ENCODE peak calls at places on chromosomes 12 and 14, in five cellular contexts. M is sigmoid colon, J is ovary, I is transverse colon, E is A549. B is an unnamed sample.

GRCh38 chr12:97781342-97781741 is 318.7 kb downstream of the RMST start:
- DNase-seq in M (no peak), J (no peak), I (no peak), E (no peak), B (no peak)

GRCh38 chr12:126487581-126487980 is 1422.3 kb downstream of the AACS start:
- DNase-seq in M (no peak), J (no peak), I (no peak), E (no peak), B (no peak)

GRCh38 chr12:49953961-49954835 is 3.7 kb downstream of the AQP2 start:
- DNase-seq in M (no peak), J (no peak), I (no peak), E (no peak), B (peak; percentile 72)

GRCh38 chr12:120887253-120888043 is 16.7 kb downstream of the SPPL3 start:
- DNase-seq in M (no peak), J (no peak), I (no peak), E (no peak), B (no peak)

GRCh38 chr12:96257550-96258392 is 63.6 kb downstream of the ELK3 start:
- DNase-seq in M (no peak), J (no peak), I (no peak), E (no peak), B (no peak)

GRCh38 chr14:103549361-103550311 is 12.8 kb downstream of the BAG5 start:
- DNase-seq in M (peak; percentile 89), J (peak; percentile 23), I (no peak), E (no peak), B (no peak)

GRCh38 chr12:7609480-7609879 is 56.2 kb downstream of the APOBEC1 start:
- DNase-seq in M (no peak), J (no peak), I (no peak), E (no peak), B (no peak)

GRCh38 chr12:49133014-49133413 is 1.8 kb upstream of the TUBA1B start:
- DNase-seq in M (no peak), J (no peak), I (no peak), E (no peak), B (no peak)

GRCh38 chr14:81275305-81275950 is 54.7 kb upstream of the GTF2A1 start:
- DNase-seq in M (no peak), J (no peak), I (no peak), E (no peak), B (no peak)

GRCh38 chr14:81275995-81276698 is 55.4 kb upstream of the GTF2A1 start:
- DNase-seq in M (no peak), J (no peak), I (no peak), E (no peak), B (no peak)

GRCh38 chr12:57611810-57612710 is 825 bp downstream of the ARHGEF25 start:
- DNase-seq in M (no peak), J (no peak), I (no peak), E (no peak), B (no peak)

GRCh38 chr12:78157199-78157598 is 326.5 kb downstream of the NAV3 start:
- DNase-seq in M (no peak), J (no peak), I (no peak), E (peak; percentile 11), B (no peak)

GRCh38 chr14:92568621-92569479 is 55.3 kb downstream of the RIN3 start:
- DNase-seq in M (peak; percentile 74), J (no peak), I (no peak), E (no peak), B (no peak)

GRCh38 chr14:88044782-88045446 is 40.0 kb downstream of the GPR65 start:
- DNase-seq in M (no peak), J (no peak), I (no peak), E (peak; percentile 54), B (no peak)

GRCh38 chr14:101821528-101821927 is 60.0 kb downstream of the PPP2R5C start:
- DNase-seq in M (no peak), J (no peak), I (no peak), E (no peak), B (no peak)

GRCh38 chr12:105272814-105273416 is 36.9 kb upstream of the APPL2 start:
- DNase-seq in M (no peak), J (no peak), I (no peak), E (no peak), B (no peak)

GRCh38 chr14:73662439-73663056 is 17.8 kb downstream of the DNAL1 start:
- DNase-seq in M (no peak), J (no peak), I (no peak), E (peak; percentile 90), B (no peak)

GRCh38 chr12:41103614-41104013 is 84.5 kb upstream of the PDZRN4 start:
- DNase-seq in M (no peak), J (no peak), I (no peak), E (no peak), B (no peak)
- TF ChIP-seq EP300 in M (no peak), J (no peak), I (no peak), E (no peak), B (no peak)

GRCh38 chr12:65937181-65937641 is 112.9 kb downstream of the HMGA2 start:
- DNase-seq in M (no peak), J (no peak), I (no peak), E (no peak), B (no peak)
- TF ChIP-seq EP300 in M (no peak), J (no peak), I (no peak), E (no peak), B (no peak)

DNA sequence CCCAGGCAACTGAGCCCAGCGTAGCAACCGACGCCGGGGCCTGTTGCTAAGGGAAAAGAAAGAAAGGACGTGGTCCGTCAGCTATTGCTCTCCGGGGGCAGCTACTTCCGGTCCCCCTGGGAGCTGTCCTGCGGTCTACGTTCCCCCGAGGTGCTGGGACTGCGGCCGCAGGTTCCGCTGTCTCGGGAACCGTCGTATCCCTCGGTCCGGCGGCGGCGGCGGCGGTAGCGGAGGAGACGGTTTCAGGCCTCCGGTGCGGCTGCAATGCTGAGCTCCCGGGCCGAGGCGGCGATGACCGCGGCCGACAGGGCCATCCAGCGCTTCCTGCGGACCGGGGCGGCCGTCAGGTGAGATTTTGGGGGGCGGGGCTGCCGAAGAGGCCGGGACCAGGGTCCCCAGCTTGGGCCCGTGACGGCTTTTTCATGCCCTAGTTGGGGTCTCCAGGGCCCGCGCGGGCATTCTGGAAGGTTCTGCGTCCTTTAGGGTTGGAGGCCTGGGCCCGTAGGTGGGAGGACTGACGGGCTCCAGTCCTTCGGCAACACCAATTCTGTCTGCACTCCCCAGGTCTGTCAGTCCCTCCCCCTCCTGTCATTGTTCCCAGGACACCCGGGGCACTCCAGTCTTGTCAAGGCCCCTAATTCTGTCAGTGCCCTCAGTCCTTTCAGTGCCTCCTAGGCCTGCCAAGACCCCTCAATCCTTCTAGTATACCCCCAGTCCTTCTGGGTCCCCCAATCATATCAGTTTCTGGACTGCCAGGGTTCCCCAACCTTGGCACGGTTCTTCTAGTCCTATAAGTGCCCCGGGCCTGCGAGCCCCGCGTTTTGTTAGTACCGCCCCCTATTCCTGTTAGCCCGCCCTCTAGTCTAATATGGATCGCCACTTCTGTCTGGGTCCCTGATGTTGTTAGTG is at the start of gene USP30:
- DNase-seq in M (peak; percentile 93), J (peak; percentile 83), I (peak; percentile 89), E (peak; percentile 93), B (peak; percentile 95)
- TF ChIP-seq EP300 in M (no peak), J (no peak), I (no peak), E (no peak), B (no peak)

GRCh38 chr14:67410313-67410712 is 1.7 kb downstream of the PLEK2 start:
- DNase-seq in M (peak; percentile 36), J (no peak), I (peak; percentile 89), E (no peak), B (no peak)
- TF ChIP-seq EP300 in M (no peak), J (no peak), I (no peak), E (no peak), B (no peak)

DNA sequence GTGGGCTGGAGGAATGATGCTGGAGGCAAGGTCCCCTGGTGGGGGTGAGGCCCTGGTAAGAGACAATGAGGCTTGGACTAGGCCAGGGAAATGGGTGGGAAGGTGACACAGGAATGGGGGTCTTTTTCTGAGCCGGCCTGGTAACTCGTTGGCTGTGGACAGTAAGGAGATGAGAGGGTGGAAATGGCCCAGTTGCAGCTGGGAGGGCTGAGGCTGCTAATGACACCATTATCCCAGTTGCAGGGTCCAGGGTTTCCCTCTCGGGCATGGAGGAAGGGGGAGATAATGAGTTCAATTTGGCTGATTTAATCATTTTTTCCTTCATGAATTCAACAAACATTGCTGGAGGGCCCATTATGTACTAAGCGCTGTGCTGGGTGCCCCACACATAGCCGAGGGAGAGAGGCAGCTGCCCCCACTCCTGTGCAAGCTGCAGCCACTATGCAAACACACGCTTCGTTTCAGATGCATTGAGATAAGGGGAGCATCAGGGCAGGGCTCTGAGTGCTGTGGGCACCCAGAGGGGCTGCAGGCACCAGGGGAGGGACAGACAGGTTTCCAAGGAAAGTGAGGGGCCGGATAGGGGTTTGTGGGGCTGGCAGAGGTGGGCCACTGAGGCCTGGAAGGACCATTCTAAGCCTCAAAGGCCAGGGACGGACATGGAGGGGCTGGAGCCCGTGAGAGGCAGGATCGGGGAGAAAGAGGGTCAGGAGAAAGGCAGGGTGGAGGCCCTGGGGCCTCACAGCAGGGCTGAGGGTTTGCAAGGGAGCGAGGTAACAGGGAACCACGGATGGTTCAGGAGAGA is 43.2 kb upstream of the MEG3 start:
- DNase-seq in M (peak; percentile 36), J (no peak), I (no peak), E (no peak), B (no peak)
- TF ChIP-seq EP300 in M (no peak), J (no peak), I (no peak), E (no peak), B (no peak)

GRCh38 chr14:91145396-91146160 is 31.7 kb downstream of the DGLUCY start:
- DNase-seq in M (no peak), J (no peak), I (no peak), E (no peak), B (no peak)

GRCh38 chr14:91146661-91147060 is 32.8 kb downstream of the DGLUCY start:
- DNase-seq in M (no peak), J (no peak), I (no peak), E (no peak), B (no peak)

GRCh38 chr14:91152499-91152898 is 38.6 kb downstream of the DGLUCY start:
- DNase-seq in M (no peak), J (no peak), I (no peak), E (no peak), B (no peak)

GRCh38 chr14:91153360-91153759 is 39.5 kb downstream of the DGLUCY start:
- DNase-seq in M (no peak), J (no peak), I (peak; percentile 70), E (no peak), B (no peak)

DNA sequence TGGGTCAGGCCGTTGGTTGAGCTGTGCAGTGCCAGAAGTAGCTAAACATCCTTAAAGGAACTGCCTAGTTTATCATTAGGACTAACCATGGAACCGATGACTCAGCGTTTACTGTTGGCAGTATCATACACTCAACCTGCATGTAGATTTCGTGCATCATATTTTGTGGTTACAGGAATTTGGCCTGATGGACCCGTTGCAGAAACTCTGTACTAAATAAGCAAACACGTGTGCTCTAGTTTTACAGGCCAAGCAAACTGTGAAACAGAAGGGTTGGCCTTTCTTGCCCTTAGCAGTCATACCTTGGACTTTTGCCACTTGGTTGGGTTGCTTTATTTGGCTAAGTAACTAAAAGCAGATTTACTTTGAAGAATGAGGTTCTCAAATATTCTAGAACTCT is 35.6 kb downstream of the DGLUCY start:
- DNase-seq in M (peak; percentile 86), J (peak; percentile 74), I (peak; percentile 50), E (peak; percentile 82), B (peak; percentile 74)
- TF ChIP-seq EP300 in M (no peak), J (no peak), I (no peak), E (no peak), B (peak; percentile 40)

B was measured in upper lobe of left lung.